ENCODE peak calls at places on chromosome 2, in nine cellular contexts. Z, P, R, M, F, V, W, C and A are unnamed samples.

GRCh38 chr2:239805043-239805329 is 220.2 kb downstream of the NDUFA10 start:
- DNase-seq in Z (no peak), P (no peak), R (no peak), M (no peak), F (no peak), V (no peak), W (no peak), C (no peak), A (no peak)

GRCh38 chr2:176161041-176161785 is 4.1 kb downstream of the HOXD3 start:
- DNase-seq in Z (no peak), P (no peak), R (no peak), M (no peak), F (no peak), V (no peak), W (no peak), C (no peak), A (no peak)

GRCh38 chr2:236119476-236119875 is 48.7 kb downstream of the GBX2 start:
- DNase-seq in Z (no peak), P (no peak), R (no peak), M (no peak), F (no peak), V (no peak), W (no peak), C (no peak), A (no peak)

GRCh38 chr2:86150502-86150901 is 44.5 kb downstream of the PTCD3 start:
- DNase-seq in Z (no peak), P (no peak), R (no peak), M (no peak), F (no peak), V (no peak), W (no peak), C (no peak), A (no peak)

GRCh38 chr2:203586696-203587095 is 51.6 kb upstream of the RAPH1 start:
- DNase-seq in Z (no peak), P (no peak), R (no peak), M (no peak), F (no peak), V (no peak), W (no peak), C (no peak), A (no peak)

GRCh38 chr2:28643911-28644334 is 107.7 kb upstream of the PPP1CB start:
- DNase-seq in Z (no peak), P (no peak), R (peak; percentile 83), M (no peak), F (no peak), V (no peak), W (no peak), C (no peak), A (no peak)

GRCh38 chr2:3661149-3661660 is 3.2 kb downstream of the ALLC start:
- DNase-seq in Z (no peak), P (no peak), R (no peak), M (no peak), F (no peak), V (no peak), W (no peak), C (no peak), A (no peak)

GRCh38 chr2:58553937-58554336 is 312.8 kb upstream of the FANCL start:
- DNase-seq in Z (no peak), P (no peak), R (no peak), M (peak; percentile 56), F (no peak), V (no peak), W (no peak), C (no peak), A (no peak)

GRCh38 chr2:105357122-105357521 is 19.8 kb downstream of the C2orf49 start:
- DNase-seq in Z (no peak), P (no peak), R (no peak), M (no peak), F (no peak), V (no peak), W (no peak), C (no peak), A (no peak)

GRCh38 chr2:60075048-60075447 is 478.4 kb downstream of the BCL11A start:
- DNase-seq in Z (no peak), P (no peak), R (no peak), M (no peak), F (no peak), V (no peak), W (no peak), C (no peak), A (no peak)

GRCh38 chr2:12169060-12169406 is 422.6 kb downstream of the LPIN1 start:
- DNase-seq in Z (no peak), P (no peak), R (peak; percentile 82), M (no peak), F (no peak), V (no peak), W (no peak), C (no peak), A (no peak)